ENCODE peak calls at places on chromosomes 13 and 19, in four cellular contexts. R is K562, M is GM12878, T is A549. Z is an unnamed sample.

GRCh38 chr13:51733656-51734334 is 70.2 kb downstream of the DHRS12 start:
- DNase-seq in R (no peak), M (no peak), T (no peak), Z (no peak)

GRCh38 chr19:3642987-3643386 is 16.4 kb upstream of the CACTIN start:
- DNase-seq in R (peak), M (no peak), T (peak), Z (no peak)

GRCh38 chr19:32901504-32902161 is 32.1 kb upstream of the SLC7A9 start:
- DNase-seq in R (no peak), M (no peak), T (no peak), Z (no peak)

GRCh38 chr13:110245421-110245899 is 61.5 kb downstream of the COL4A1 start:
- DNase-seq in R (no peak), M (no peak), T (no peak), Z (no peak)

GRCh38 chr19:51927859-51928258 is 587 bp downstream of the ZNF613 start:
- DNase-seq in R (no peak), M (no peak), T (no peak), Z (no peak)

GRCh38 chr13:34842466-34842865 is 99.6 kb upstream of the NBEA start:
- DNase-seq in R (no peak), M (peak), T (no peak), Z (no peak)

GRCh38 chr19:39296055-39296645 is at the start of gene IFNL1:
- DNase-seq in R (no peak), M (no peak), T (no peak), Z (no peak)

GRCh38 chr19:16850133-16850532 is 20.9 kb downstream of the SIN3B start:
- DNase-seq in R (no peak), M (no peak), T (no peak), Z (no peak)

GRCh38 chr13:106919638-106920037 is 351.7 kb upstream of the ARGLU1 start:
- DNase-seq in R (no peak), M (no peak), T (no peak), Z (no peak)

GRCh38 chr13:45737571-45738002 is 35.5 kb downstream of the CBY2 start:
- DNase-seq in R (peak), M (no peak), T (peak), Z (no peak)

GRCh38 chr19:16039545-16039944 is 36.8 kb upstream of the TPM4 start:
- DNase-seq in R (no peak), M (no peak), T (no peak), Z (no peak)

GRCh38 chr13:94065741-94066140 is 413.7 kb downstream of the DCT start:
- DNase-seq in R (no peak), M (no peak), T (no peak), Z (no peak)

GRCh38 chr19:17149393-17150135 is 65.6 kb upstream of the USE1 start:
- DNase-seq in R (no peak), M (no peak), T (no peak), Z (no peak)

GRCh38 chr13:84139561-84140158 is 257.4 kb upstream of the SLITRK1 start:
- DNase-seq in R (no peak), M (no peak), T (no peak), Z (no peak)

GRCh38 chr19:44003461-44004134 is 841 bp downstream of the ZNF230 start:
- DNase-seq in R (peak), M (no peak), T (no peak), Z (peak)

GRCh38 chr13:48559638-48560320 is 26.9 kb upstream of the RCBTB2 start:
- DNase-seq in R (peak), M (no peak), T (no peak), Z (no peak)

GRCh38 chr13:39777527-39778061 is 122.1 kb downstream of the COG6 start:
- DNase-seq in R (no peak), M (no peak), T (peak), Z (no peak)

GRCh38 chr19:38055655-38056521 is 148.9 kb downstream of the SIPA1L3 start:
- DNase-seq in R (no peak), M (no peak), T (no peak), Z (no peak)

GRCh38 chr19:46579286-46579944 is 21.7 kb upstream of the CALM3 start:
- DNase-seq in R (peak), M (no peak), T (peak), Z (no peak)

GRCh38 chr13:79508224-79508961 is 27.4 kb downstream of the NDFIP2 start:
- DNase-seq in R (no peak), M (no peak), T (no peak), Z (no peak)

GRCh38 chr19:21084343-21084742 is 2.3 kb downstream of the ZNF714 start:
- DNase-seq in R (no peak), M (peak), T (no peak), Z (no peak)

GRCh38 chr19:17340302-17340870 is 3.0 kb downstream of the GTPBP3 start:
- DNase-seq in R (no peak), M (no peak), T (peak), Z (peak)

GRCh38 chr13:110525328-110526319 is 35.9 kb downstream of the RAB20 start:
- DNase-seq in R (no peak), M (peak), T (no peak), Z (no peak)

GRCh38 chr13:45068036-45069001 is 52.0 kb upstream of the GTF2F2 start:
- DNase-seq in R (no peak), M (no peak), T (no peak), Z (no peak)

GRCh38 chr19:38649305-38650179 is 2.1 kb downstream of the ACTN4 start:
- DNase-seq in R (no peak), M (no peak), T (peak), Z (peak)

GRCh38 chr19:55484571-55485438 is at the start of gene NAT14:
- DNase-seq in R (peak), M (no peak), T (peak), Z (peak)

GRCh38 chr19:29878973-29879654 is 62.9 kb upstream of the URI1 start:
- DNase-seq in R (peak), M (no peak), T (peak), Z (peak)

GRCh38 chr13:50228527-50228926 is 213.3 kb downstream of the KCNRG start:
- DNase-seq in R (no peak), M (no peak), T (no peak), Z (no peak)

GRCh38 chr13:96780105-96780504 is 214.2 kb downstream of the OXGR1 start:
- DNase-seq in R (no peak), M (no peak), T (no peak), Z (no peak)

GRCh38 chr19:30222993-30223865 is 149.0 kb upstream of the ZNF536 start:
- DNase-seq in R (no peak), M (no peak), T (no peak), Z (no peak)

GRCh38 chr13:94419304-94419943 is 60.1 kb downstream of the DCT start:
- DNase-seq in R (no peak), M (no peak), T (no peak), Z (no peak)

GRCh38 chr13:38308736-38309135 is 40.9 kb upstream of the UFM1 start:
- DNase-seq in R (no peak), M (no peak), T (no peak), Z (no peak)

GRCh38 chr13:38301236-38301635 is 48.4 kb upstream of the UFM1 start:
- DNase-seq in R (no peak), M (no peak), T (no peak), Z (no peak)

GRCh38 chr13:38309397-38309796 is 40.3 kb upstream of the UFM1 start:
- DNase-seq in R (no peak), M (no peak), T (no peak), Z (no peak)

GRCh38 chr13:38303816-38304215 is 45.8 kb upstream of the UFM1 start:
- DNase-seq in R (no peak), M (no peak), T (no peak), Z (no peak)
- TF ChIP-seq CHD4 in R (no peak), M (no peak), T (no peak), Z (no peak)

DNA sequence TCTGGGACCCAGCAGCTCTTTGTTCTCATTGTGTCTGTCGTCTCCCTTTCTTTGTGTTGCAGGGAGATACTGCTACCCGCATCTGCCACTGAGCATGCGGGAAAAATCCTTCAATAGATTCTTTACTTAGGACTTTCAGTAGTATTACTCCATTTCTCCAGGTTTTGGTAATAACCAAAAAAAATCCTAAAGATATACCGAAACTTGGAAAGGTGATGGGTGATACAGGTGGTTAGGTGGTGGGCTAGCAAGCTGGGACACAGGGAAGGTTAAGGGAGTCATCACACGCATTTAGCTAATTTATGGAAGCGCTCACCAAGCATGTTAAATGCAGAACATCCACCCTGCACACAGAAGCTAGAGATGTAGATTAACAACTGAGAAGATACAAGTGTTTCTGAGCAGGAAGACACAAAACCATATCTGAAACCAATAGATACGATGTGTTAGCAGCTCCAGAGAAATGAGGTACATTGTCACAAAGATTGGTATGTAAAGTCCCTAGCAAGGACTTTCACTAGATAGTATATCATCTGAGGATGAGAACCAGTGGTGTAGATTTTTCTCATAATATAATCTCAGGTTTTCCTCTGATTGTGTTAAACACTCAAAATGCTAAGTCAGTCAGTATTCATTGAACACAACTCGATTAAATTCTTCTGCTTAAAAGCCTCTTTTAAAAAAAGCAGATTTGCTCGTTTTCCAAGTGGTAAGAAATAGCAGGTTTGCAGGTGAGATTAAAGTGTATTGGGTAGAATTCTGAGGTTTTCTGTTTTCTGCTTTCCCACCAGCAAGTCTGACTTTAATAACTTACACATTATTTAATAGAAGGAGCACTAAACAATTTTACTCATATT is 1.3 kb upstream of the SLAIN1 start:
- DNase-seq in R (no peak), M (no peak), T (no peak), Z (no peak)
- TF ChIP-seq BHLHE40 in R (no peak), M (no peak), T (no peak), Z (no peak)

GRCh38 chr19:6947745-6948144 is 60.4 kb downstream of the ADGRE1 start:
- DNase-seq in R (no peak), M (peak), T (peak), Z (peak)
- TF ChIP-seq CHD4 in R (no peak), M (no peak), T (no peak), Z (no peak)

GRCh38 chr19:800360-801029 is 3.2 kb downstream of the PTBP1 start:
- DNase-seq in R (no peak), M (no peak), T (no peak), Z (peak)
- TF ChIP-seq BHLHE40 in R (no peak), M (no peak), T (no peak), Z (no peak)

GRCh38 chr13:32105653-32106313 is 74.2 kb downstream of the FRY start:
- DNase-seq in R (no peak), M (no peak), T (no peak), Z (no peak)

DNA sequence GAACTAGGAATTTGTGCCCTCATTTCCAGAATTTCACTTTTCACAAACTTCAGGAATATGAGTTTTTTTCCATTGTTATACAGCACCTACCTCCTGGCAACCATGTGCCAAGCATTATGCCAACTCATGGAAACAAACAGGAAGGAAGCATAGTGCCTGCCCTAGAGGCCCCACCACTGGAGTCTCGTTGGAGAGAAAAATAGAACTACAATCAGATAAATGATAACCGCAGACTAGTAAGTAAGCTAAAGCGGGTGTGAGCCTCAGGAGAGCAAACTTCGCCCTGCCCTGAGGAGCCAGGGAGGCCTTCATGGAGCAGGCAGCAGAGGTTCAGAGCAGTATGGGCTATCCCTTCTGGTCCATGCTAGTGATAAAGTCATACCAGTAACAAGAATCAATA is 75.9 kb downstream of the FRY start:
- DNase-seq in R (no peak), M (no peak), T (no peak), Z (no peak)
- TF ChIP-seq CHD4 in R (no peak), M (no peak), T (no peak), Z (no peak)

Z was measured in HepG2.